ENCODE peak calls at places on chromosome 5, in seven cellular contexts. J is left ventricle myocardium superior, N is cardiac muscle cell, U is fibroblast of lung, L is tibial artery, M is GM04504, D is HS-5. A is an unnamed sample.

GRCh38 chr5:92868442-92868841 is 712.6 kb downstream of the NR2F1-AS1 start:
- DNase-seq in D (no peak), J (no peak), L (no peak), U (no peak), N (no peak), M (no peak), A (no peak)

GRCh38 chr5:31530541-31531265 is 1.2 kb downstream of the DROSHA start:
- DNase-seq in D (no peak), J (no peak), L (no peak), N (no peak), U (no peak), M (no peak), A (no peak)

GRCh38 chr5:9318031-9318430 is 227.8 kb downstream of the SEMA5A start:
- DNase-seq in N (no peak), L (no peak), M (no peak), D (no peak), U (no peak), J (no peak), A (no peak)

GRCh38 chr5:146565764-146566163 is 49.8 kb upstream of the GPR151 start:
- DNase-seq in U (peak; percentile 44), L (no peak), N (peak; percentile 72), M (peak; percentile 22), D (peak; percentile 40), J (no peak), A (peak; percentile 40)

GRCh38 chr5:35904443-35905132 is 33.8 kb downstream of the CAPSL start:
- DNase-seq in J (no peak), D (no peak), L (no peak), N (no peak), M (no peak), U (no peak), A (no peak)

GRCh38 chr5:115666023-115666422 is 40.2 kb upstream of the TMED7 start:
- DNase-seq in D (no peak), L (no peak), J (no peak), M (no peak), U (no peak), N (no peak), A (no peak)

GRCh38 chr5:38509185-38509584 is 47.3 kb downstream of the LIFR start:
- DNase-seq in D (peak; percentile 85), U (peak; percentile 76), L (no peak), J (no peak), M (peak; percentile 17), N (no peak), A (peak; percentile 86)

GRCh38 chr5:151222769-151223446 is 984 bp downstream of the CCDC69 start:
- DNase-seq in D (no peak), U (no peak), N (peak; percentile 29), M (no peak), J (peak; percentile 56), L (peak; percentile 74), A (no peak)

GRCh38 chr5:122436615-122437014 is 124.6 kb downstream of the SNCAIP start:
- DNase-seq in J (no peak), M (no peak), L (no peak), N (no peak), U (no peak), D (no peak), A (no peak)

GRCh38 chr5:82092-82491 is 9.9 kb upstream of the PLEKHG4B start:
- DNase-seq in J (no peak), N (peak; percentile 86), L (no peak), D (no peak), M (no peak), U (no peak), A (no peak)

GRCh38 chr5:103258957-103259704 is 568 bp downstream of the MACIR start:
- DNase-seq in J (peak; percentile 75), N (peak; percentile 70), D (no peak), L (peak; percentile 36), U (peak; percentile 17), M (peak; percentile 18), A (no peak)

GRCh38 chr5:4255441-4255840 is 659.8 kb downstream of the IRX1 start:
- DNase-seq in U (no peak), J (no peak), N (no peak), M (no peak), L (no peak), D (no peak), A (no peak)

GRCh38 chr5:130578354-130578753 is 586.7 kb downstream of the HINT1 start:
- DNase-seq in U (no peak), J (no peak), M (no peak), D (no peak), N (no peak), L (no peak), A (no peak)

GRCh38 chr5:125913200-125913599 is 510.0 kb upstream of the GRAMD2B start:
- DNase-seq in L (no peak), M (no peak), D (no peak), N (no peak), J (no peak), U (no peak), A (no peak)

GRCh38 chr5:39235648-39236047 is 16.3 kb upstream of the FYB1 start:
- DNase-seq in L (no peak), N (no peak), D (no peak), J (no peak), U (no peak), M (no peak), A (no peak)

GRCh38 chr5:32711693-32712462 is 757 bp downstream of the NPR3 start:
- DNase-seq in L (peak; percentile 40), U (peak; percentile 47), J (peak; percentile 62), M (peak; percentile 19), N (no peak), D (no peak), A (no peak)

GRCh38 chr5:167934561-167934971 is 356.9 kb upstream of the WWC1 start:
- DNase-seq in J (peak; percentile 91), L (no peak), D (no peak), M (no peak), U (peak; percentile 40), N (peak; percentile 64), A (peak; percentile 91)

GRCh38 chr5:71483355-71483754 is 27.9 kb downstream of the BDP1 start:
- DNase-seq in L (no peak), U (peak; percentile 86), J (no peak), D (peak; percentile 53), N (no peak), M (no peak), A (peak; percentile 13)

GRCh38 chr5:142826741-142827492 is 56.7 kb downstream of the ARHGAP26 start:
- DNase-seq in L (no peak), D (no peak), N (no peak), J (peak; percentile 42), U (peak; percentile 59), M (peak; percentile 23), A (no peak)

GRCh38 chr5:171724771-171725609 is 60.6 kb upstream of the SMIM23 start:
- DNase-seq in U (no peak), M (no peak), L (no peak), J (no peak), D (no peak), N (no peak), A (no peak)

GRCh38 chr5:110506378-110506777 is 220.1 kb downstream of the TMEM232 start:
- DNase-seq in J (no peak), U (no peak), N (no peak), L (no peak), M (no peak), D (no peak), A (no peak)

GRCh38 chr5:74378464-74378863 is 262.1 kb downstream of the ENC1 start:
- DNase-seq in D (peak; percentile 11), M (peak; percentile 29), U (no peak), J (no peak), N (no peak), L (no peak), A (peak; percentile 25)

GRCh38 chr5:137344723-137345322 is 154.3 kb downstream of the SPOCK1 start:
- DNase-seq in M (peak; percentile 57), U (peak; percentile 24), L (peak; percentile 28), N (peak; percentile 57), D (no peak), J (no peak), A (peak; percentile 24)

GRCh38 chr5:160555836-160556660 is 134.4 kb downstream of the PTTG1 start:
- DNase-seq in U (no peak), L (no peak), J (no peak), N (no peak), D (no peak), M (peak; percentile 11), A (peak; percentile 8)

GRCh38 chr5:143409972-143410371 is 6.5 kb upstream of the NR3C1 start:
- DNase-seq in D (no peak), J (no peak), N (no peak), L (no peak), M (no peak), U (no peak), A (no peak)

GRCh38 chr5:118314936-118315335 is 673.4 kb downstream of the DTWD2 start:
- DNase-seq in N (no peak), U (peak; percentile 2), D (no peak), L (no peak), J (no peak), M (no peak), A (no peak)

GRCh38 chr5:54959673-54960418 is 25.5 kb downstream of the ESM1 start:
- DNase-seq in M (no peak), U (peak; percentile 19), J (no peak), N (peak; percentile 44), L (no peak), D (no peak), A (no peak)

GRCh38 chr5:93585753-93586385 is 2.8 kb downstream of the NR2F1 start:
- DNase-seq in L (no peak), U (peak; percentile 64), N (no peak), M (no peak), D (no peak), J (no peak), A (no peak)

GRCh38 chr5:35316611-35317307 is 86.5 kb upstream of the PRLR start:
- DNase-seq in M (no peak), D (no peak), J (no peak), L (no peak), N (no peak), U (no peak), A (no peak)

GRCh38 chr5:141951341-141951781 is 6.6 kb downstream of the PCDH12 start:
- DNase-seq in N (peak; percentile 52), U (no peak), D (no peak), J (no peak), L (no peak), M (no peak), A (no peak)

GRCh38 chr5:59562756-59563389 is 330.7 kb downstream of the PDE4D start:
- DNase-seq in D (peak; percentile 6), U (peak; percentile 31), M (peak; percentile 14), N (peak; percentile 54), L (no peak), J (no peak), A (no peak)

GRCh38 chr5:151075698-151076331 is 5.0 kb downstream of the TNIP1 start:
- DNase-seq in N (no peak), D (no peak), U (no peak), M (no peak), J (peak; percentile 11), L (no peak), A (no peak)

A was measured in AG09309.